ENCODE peak calls at places on chromosomes 16 and 17, in six cellular contexts. One of them, this sample, is unnamed.

GRCh38 chr16:75745242-75745641 is 19.0 kb upstream of the CPHXL start:
- DNase-seq in A549: no peak
- DNase-seq in NB4: no peak
- DNase-seq in HCT116: no peak
- DNase-seq in WTC11: no peak
- DNase-seq in endothelial cell of umbilical vein: no peak
- DNase-seq in this sample: no peak

GRCh38 chr16:75078886-75079285 is 37.7 kb downstream of the LDHD start:
- DNase-seq in A549: no peak
- DNase-seq in NB4: no peak
- DNase-seq in HCT116: no peak
- DNase-seq in WTC11: no peak
- DNase-seq in endothelial cell of umbilical vein: no peak
- DNase-seq in this sample: no peak

GRCh38 chr17:82518826-82519810 is at the start of gene FOXK2:
- DNase-seq in A549: peak; percentile 97
- DNase-seq in NB4: peak; percentile 95
- DNase-seq in HCT116: peak; percentile 92
- DNase-seq in WTC11: peak; percentile 89
- DNase-seq in endothelial cell of umbilical vein: peak; percentile 93
- DNase-seq in this sample: peak; percentile 89

GRCh38 chr17:43175213-43176118 is 4.5 kb downstream of the NBR1 start:
- DNase-seq in A549: no peak
- DNase-seq in NB4: no peak
- DNase-seq in HCT116: no peak
- DNase-seq in WTC11: no peak
- DNase-seq in endothelial cell of umbilical vein: no peak
- DNase-seq in this sample: peak; percentile 67

GRCh38 chr16:50696575-50697420 is 3.4 kb downstream of the NOD2 start:
- DNase-seq in A549: peak; percentile 52
- DNase-seq in NB4: peak; percentile 51
- DNase-seq in HCT116: peak; percentile 81
- DNase-seq in WTC11: no peak
- DNase-seq in endothelial cell of umbilical vein: no peak
- DNase-seq in this sample: peak; percentile 78

GRCh38 chr16:30122621-30123160 is 329 bp downstream of the MAPK3 start:
- DNase-seq in A549: no peak
- DNase-seq in NB4: no peak
- DNase-seq in HCT116: no peak
- DNase-seq in WTC11: peak; percentile 57
- DNase-seq in endothelial cell of umbilical vein: peak; percentile 39
- DNase-seq in this sample: no peak

GRCh38 chr16:85492617-85492957 is 120.5 kb upstream of the GSE1 start:
- DNase-seq in A549: no peak
- DNase-seq in NB4: peak; percentile 82
- DNase-seq in HCT116: no peak
- DNase-seq in WTC11: no peak
- DNase-seq in endothelial cell of umbilical vein: no peak
- DNase-seq in this sample: no peak

GRCh38 chr17:42438600-42439567 is 15.8 kb upstream of the CAVIN1 start:
- DNase-seq in A549: no peak
- DNase-seq in NB4: peak; percentile 47
- DNase-seq in HCT116: no peak
- DNase-seq in WTC11: peak; percentile 50
- DNase-seq in endothelial cell of umbilical vein: peak; percentile 40
- DNase-seq in this sample: peak; percentile 39

GRCh38 chr16:7025616-7026190 is 306.9 kb upstream of the RBFOX1 start:
- DNase-seq in A549: peak; percentile 63
- DNase-seq in NB4: peak; percentile 65
- DNase-seq in HCT116: no peak
- DNase-seq in WTC11: peak; percentile 40
- DNase-seq in endothelial cell of umbilical vein: no peak
- DNase-seq in this sample: peak; percentile 71

GRCh38 chr17:57295526-57296023 is 39.3 kb downstream of the MSI2 start:
- DNase-seq in A549: peak; percentile 33
- DNase-seq in NB4: no peak
- DNase-seq in HCT116: peak; percentile 80
- DNase-seq in WTC11: no peak
- DNase-seq in endothelial cell of umbilical vein: peak; percentile 91
- DNase-seq in this sample: no peak

GRCh38 chr16:62077998-62078397 is 41.8 kb upstream of the CDH8 start:
- DNase-seq in A549: peak; percentile 33
- DNase-seq in NB4: peak; percentile 34
- DNase-seq in HCT116: no peak
- DNase-seq in WTC11: peak; percentile 75
- DNase-seq in endothelial cell of umbilical vein: no peak
- DNase-seq in this sample: no peak

GRCh38 chr16:86065711-86066110 is 166.7 kb downstream of the IRF8 start:
- DNase-seq in A549: no peak
- DNase-seq in NB4: peak; percentile 50
- DNase-seq in HCT116: no peak
- DNase-seq in WTC11: no peak
- DNase-seq in endothelial cell of umbilical vein: no peak
- DNase-seq in this sample: no peak

GRCh38 chr17:43694081-43694870 is 32.6 kb upstream of the MEOX1 start:
- DNase-seq in A549: peak; percentile 90
- DNase-seq in NB4: peak; percentile 78
- DNase-seq in HCT116: peak; percentile 78
- DNase-seq in WTC11: peak; percentile 86
- DNase-seq in endothelial cell of umbilical vein: peak; percentile 76
- DNase-seq in this sample: peak; percentile 85

GRCh38 chr16:56617212-56618085 is 8.1 kb upstream of the MT1E start:
- DNase-seq in A549: no peak
- DNase-seq in NB4: peak; percentile 69
- DNase-seq in HCT116: no peak
- DNase-seq in WTC11: peak; percentile 66
- DNase-seq in endothelial cell of umbilical vein: no peak
- DNase-seq in this sample: no peak

GRCh38 chr16:85173981-85174751 is 61.9 kb upstream of the CIBAR2 start:
- DNase-seq in A549: peak; percentile 57
- DNase-seq in NB4: no peak
- DNase-seq in HCT116: peak; percentile 33
- DNase-seq in WTC11: no peak
- DNase-seq in endothelial cell of umbilical vein: peak; percentile 72
- DNase-seq in this sample: peak; percentile 53

GRCh38 chr16:58011652-58012051 is 10.4 kb downstream of the USB1 start:
- DNase-seq in A549: no peak
- DNase-seq in NB4: no peak
- DNase-seq in HCT116: no peak
- DNase-seq in WTC11: no peak
- DNase-seq in endothelial cell of umbilical vein: no peak
- DNase-seq in this sample: peak; percentile 41

GRCh38 chr17:39676198-39676819 is 8.1 kb downstream of the PNMT start:
- DNase-seq in A549: peak; percentile 51
- DNase-seq in NB4: peak; percentile 87
- DNase-seq in HCT116: no peak
- DNase-seq in WTC11: no peak
- DNase-seq in endothelial cell of umbilical vein: no peak
- DNase-seq in this sample: no peak

GRCh38 chr16:2982402-2982801 is 2.2 kb upstream of the PKMYT1 start:
- DNase-seq in A549: no peak
- DNase-seq in NB4: no peak
- DNase-seq in HCT116: no peak
- DNase-seq in WTC11: no peak
- DNase-seq in endothelial cell of umbilical vein: no peak
- DNase-seq in this sample: no peak

GRCh38 chr16:25010542-25010941 is 4.6 kb downstream of the ARHGAP17 start:
- DNase-seq in A549: no peak
- DNase-seq in NB4: no peak
- DNase-seq in HCT116: no peak
- DNase-seq in WTC11: no peak
- DNase-seq in endothelial cell of umbilical vein: no peak
- DNase-seq in this sample: no peak

GRCh38 chr16:78289368-78289767 is 189.9 kb downstream of the WWOX start:
- DNase-seq in A549: no peak
- DNase-seq in NB4: no peak
- DNase-seq in HCT116: no peak
- DNase-seq in WTC11: no peak
- DNase-seq in endothelial cell of umbilical vein: no peak
- DNase-seq in this sample: no peak

GRCh38 chr17:62627904-62628603 is 584 bp downstream of the MRC2 start:
- DNase-seq in A549: peak; percentile 66
- DNase-seq in NB4: peak; percentile 81
- DNase-seq in HCT116: no peak
- DNase-seq in WTC11: no peak
- DNase-seq in endothelial cell of umbilical vein: peak; percentile 55
- DNase-seq in this sample: no peak

DNA sequence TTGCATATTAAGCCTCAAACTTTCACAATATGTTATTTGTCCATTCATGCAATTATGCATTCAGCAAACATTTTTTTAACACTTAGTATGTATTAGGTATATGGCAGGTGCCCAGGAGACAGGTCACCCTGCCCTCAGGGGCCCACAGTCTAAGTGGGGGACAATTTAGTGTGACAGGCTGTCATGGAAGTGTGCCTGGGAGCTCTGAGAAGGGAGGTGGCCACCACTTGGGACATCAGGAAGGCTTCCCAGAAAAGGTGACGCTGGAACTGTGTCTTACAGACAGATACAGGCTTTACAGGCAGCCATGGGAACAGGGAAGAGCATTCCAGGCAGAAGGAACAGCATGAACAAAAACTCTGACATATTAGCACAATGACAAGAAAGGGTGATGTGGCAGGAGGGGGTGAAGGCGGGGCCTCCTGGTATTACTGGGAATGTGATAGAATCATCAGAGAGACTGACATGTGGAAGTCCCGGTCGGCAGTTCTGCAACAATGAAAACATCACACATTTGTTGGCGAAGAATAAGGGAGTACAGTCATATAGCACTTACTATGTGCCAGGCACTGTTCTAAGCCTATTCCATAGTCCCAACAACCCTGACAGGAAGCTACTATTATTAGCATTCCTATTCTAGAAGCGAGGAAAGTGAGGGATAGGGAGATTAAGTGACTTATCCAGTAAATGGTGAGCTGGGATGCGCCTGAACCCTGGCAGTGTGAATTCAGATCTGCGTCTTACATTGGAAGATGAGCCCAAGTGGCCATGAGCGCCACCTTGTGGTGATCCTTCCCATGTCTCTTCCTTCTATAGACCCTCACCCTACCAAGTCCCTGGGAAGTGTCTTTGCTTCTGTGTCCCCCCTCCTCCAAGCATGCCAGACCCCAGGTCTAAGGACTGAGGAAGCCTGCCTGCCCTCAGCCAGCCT is 13.7 kb downstream of the FMNL1 start:
- DNase-seq in A549: peak; percentile 87
- DNase-seq in NB4: peak; percentile 83
- DNase-seq in HCT116: peak; percentile 54
- DNase-seq in WTC11: peak; percentile 94
- DNase-seq in endothelial cell of umbilical vein: peak; percentile 77
- DNase-seq in this sample: peak; percentile 58
- TF ChIP-seq MAX in A549: no peak
- TF ChIP-seq MAX in NB4: peak; percentile 26
- TF ChIP-seq MAX in HCT116: no peak
- TF ChIP-seq MAX in WTC11: no peak
- TF ChIP-seq MAX in endothelial cell of umbilical vein: no peak
- TF ChIP-seq MAX in this sample: no peak

GRCh38 chr17:47621293-47622178 is 28.2 kb upstream of the KPNB1 start:
- DNase-seq in A549: peak; percentile 88
- DNase-seq in NB4: peak; percentile 11
- DNase-seq in HCT116: peak; percentile 82
- DNase-seq in WTC11: peak; percentile 39
- DNase-seq in endothelial cell of umbilical vein: peak; percentile 80
- DNase-seq in this sample: no peak

GRCh38 chr17:47611372-47612350 is 38.1 kb upstream of the KPNB1 start:
- DNase-seq in A549: no peak
- DNase-seq in NB4: no peak
- DNase-seq in HCT116: no peak
- DNase-seq in WTC11: no peak
- DNase-seq in endothelial cell of umbilical vein: no peak
- DNase-seq in this sample: no peak

GRCh38 chr17:47618416-47618815 is 31.3 kb upstream of the KPNB1 start:
- DNase-seq in A549: peak; percentile 42
- DNase-seq in NB4: peak; percentile 18
- DNase-seq in HCT116: peak; percentile 23
- DNase-seq in WTC11: no peak
- DNase-seq in endothelial cell of umbilical vein: peak; percentile 35
- DNase-seq in this sample: peak; percentile 17

GRCh38 chr17:47620503-47621245 is 29.0 kb upstream of the KPNB1 start:
- DNase-seq in A549: no peak
- DNase-seq in NB4: no peak
- DNase-seq in HCT116: peak; percentile 68
- DNase-seq in WTC11: no peak
- DNase-seq in endothelial cell of umbilical vein: no peak
- DNase-seq in this sample: peak; percentile 52

DNA sequence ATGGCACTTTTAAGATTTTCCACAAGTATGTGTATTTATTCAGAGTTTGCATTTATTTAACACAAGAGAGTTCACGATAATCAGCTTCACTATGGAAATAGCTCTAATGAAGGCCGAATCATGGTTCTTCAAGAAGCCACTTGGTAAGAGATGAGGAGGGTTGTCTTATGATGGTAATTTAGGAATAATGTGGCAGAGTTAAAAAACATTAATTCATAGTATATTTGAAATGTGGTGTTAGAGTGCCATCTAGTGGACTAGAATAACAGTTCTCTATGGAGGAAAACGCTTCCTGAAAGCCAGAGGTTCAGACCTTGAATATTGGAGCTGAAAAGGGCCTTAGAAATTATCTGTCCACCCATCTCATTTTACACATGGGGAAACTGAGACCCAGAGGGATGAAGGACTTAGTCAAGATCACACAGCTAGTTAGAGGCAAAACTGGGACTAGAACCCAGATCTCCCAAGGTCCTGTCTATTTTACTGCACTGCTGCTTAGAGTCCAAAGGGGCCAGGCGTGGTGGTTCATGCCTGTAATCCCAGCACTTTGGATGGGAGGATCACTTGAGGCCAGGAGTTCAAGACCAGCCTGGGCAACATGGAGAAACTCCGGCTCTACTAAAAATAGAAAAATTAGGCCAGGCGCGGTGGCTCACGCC is 33.8 kb upstream of the KPNB1 start:
- DNase-seq in A549: peak; percentile 66
- DNase-seq in NB4: peak; percentile 64
- DNase-seq in HCT116: peak; percentile 52
- DNase-seq in WTC11: no peak
- DNase-seq in endothelial cell of umbilical vein: peak; percentile 61
- DNase-seq in this sample: peak; percentile 52
- TF ChIP-seq MAX in A549: no peak
- TF ChIP-seq MAX in NB4: no peak
- TF ChIP-seq MAX in HCT116: no peak
- TF ChIP-seq MAX in WTC11: no peak
- TF ChIP-seq MAX in endothelial cell of umbilical vein: no peak
- TF ChIP-seq MAX in this sample: no peak

GRCh38 chr17:32877164-32877764 is 340 bp upstream of the MYO1D start:
- DNase-seq in A549: peak; percentile 84
- DNase-seq in NB4: peak; percentile 85
- DNase-seq in HCT116: peak; percentile 65
- DNase-seq in WTC11: peak; percentile 91
- DNase-seq in endothelial cell of umbilical vein: peak; percentile 89
- DNase-seq in this sample: peak; percentile 70
- TF ChIP-seq MAX in A549: no peak
- TF ChIP-seq MAX in NB4: no peak
- TF ChIP-seq MAX in HCT116: no peak
- TF ChIP-seq MAX in WTC11: no peak
- TF ChIP-seq MAX in endothelial cell of umbilical vein: no peak
- TF ChIP-seq MAX in this sample: no peak

DNA sequence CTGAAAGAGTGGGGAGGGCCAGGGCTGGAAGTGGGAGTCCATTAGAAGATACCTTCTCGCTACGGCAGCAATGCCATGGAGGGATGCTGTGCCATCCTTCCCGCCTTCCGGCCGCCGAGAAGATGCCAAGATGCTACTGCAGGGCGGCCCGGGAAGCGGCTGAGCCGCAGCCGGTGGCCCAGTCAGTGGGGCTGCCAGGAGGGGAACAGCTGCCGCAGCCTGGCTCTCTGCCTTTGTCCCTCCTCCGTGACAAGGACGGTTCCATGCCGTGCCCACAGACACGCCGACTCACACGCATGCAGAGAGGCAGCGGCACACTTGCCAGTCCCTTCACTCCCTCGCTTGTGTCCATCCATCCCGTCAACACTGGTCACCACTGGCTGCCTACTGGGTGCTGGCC is 20.2 kb upstream of the NCBP3 start:
- DNase-seq in A549: no peak
- DNase-seq in NB4: no peak
- DNase-seq in HCT116: no peak
- DNase-seq in WTC11: no peak
- DNase-seq in endothelial cell of umbilical vein: no peak
- DNase-seq in this sample: no peak
- TF ChIP-seq MAX in A549: no peak
- TF ChIP-seq MAX in NB4: no peak
- TF ChIP-seq MAX in HCT116: no peak
- TF ChIP-seq MAX in WTC11: no peak
- TF ChIP-seq MAX in endothelial cell of umbilical vein: no peak
- TF ChIP-seq MAX in this sample: no peak

This sample was measured in HepG2.